ENCODE peak calls at places on chromosome 22, in seven cellular contexts. M, H, W, K, J, R and E are unnamed samples.

GRCh38 chr22:50218996-50219727 is 18.4 kb downstream of the SELENOO start:
- DNase-seq in W (no peak), R (peak), H (no peak), M (peak), J (peak), K (peak), E (no peak)

GRCh38 chr22:20001082-20001638 is 15.5 kb downstream of the ARVCF start:
- DNase-seq in K (peak), H (no peak), R (no peak), W (no peak), J (peak), M (no peak), E (no peak)

GRCh38 chr22:50184004-50184461 is 1.7 kb upstream of the TRABD start:
- DNase-seq in R (peak), M (no peak), W (no peak), K (no peak), J (peak), H (no peak), E (no peak)

GRCh38 chr22:37927129-37927936 is 21.2 kb downstream of the MICALL1 start:
- DNase-seq in M (no peak), J (no peak), W (no peak), R (no peak), K (no peak), H (no peak), E (no peak)

GRCh38 chr22:38940985-38941384 is 16.4 kb upstream of the APOBEC3A start:
- DNase-seq in M (no peak), K (no peak), W (no peak), H (no peak), J (no peak), R (no peak), E (no peak)

GRCh38 chr22:20750461-20751184 is 23.3 kb upstream of the SERPIND1 start:
- DNase-seq in H (peak), W (peak), J (peak), M (peak), K (peak), R (peak), E (no peak)

GRCh38 chr22:41608386-41608785 is 12.5 kb downstream of the DESI1 start:
- DNase-seq in W (no peak), M (no peak), H (no peak), K (no peak), R (no peak), J (no peak), E (no peak)

GRCh38 chr22:46303347-46303965 is 6.8 kb downstream of the GTSE1 start:
- DNase-seq in W (no peak), H (no peak), R (no peak), M (no peak), K (peak), J (no peak), E (no peak)

GRCh38 chr22:39349967-39350802 is at the start of gene SYNGR1:
- DNase-seq in R (peak), M (no peak), J (no peak), W (peak), K (no peak), H (no peak), E (no peak)

GRCh38 chr22:19853879-19854777 is 546 bp downstream of the GNB1L start:
- DNase-seq in R (peak), W (peak), H (no peak), J (peak), M (no peak), K (no peak), E (no peak)

GRCh38 chr22:20057596-20058268 is 22.3 kb upstream of the DGCR8 start:
- DNase-seq in K (no peak), W (no peak), J (no peak), H (no peak), M (no peak), R (no peak), E (no peak)

GRCh38 chr22:44461614-44462013 is 36.4 kb downstream of the RTL6 start:
- DNase-seq in W (no peak), K (no peak), H (no peak), M (no peak), J (no peak), R (no peak), E (no peak)

GRCh38 chr22:25845985-25846745 is 104.2 kb downstream of the MYO18B start:
- DNase-seq in J (no peak), K (peak), R (no peak), H (no peak), W (peak), M (no peak), E (no peak)

GRCh38 chr22:39396797-39397195 is 2.8 kb upstream of the TAB1 start:
- DNase-seq in M (no peak), H (no peak), W (no peak), J (no peak), R (no peak), K (no peak), E (no peak)